ENCODE peak calls at places on chromosomes 2 and 18, in nine cellular contexts. O is GM23248, D is endothelial cell of umbilical vein, U is IMR-90, J is neural progenitor cell, Q is MM.1S, K is trophoblast cell, L is fibroblast of lung, E is neuronal stem cell. F is an unnamed sample.
A peak's percentile ranks its signal among the peaks of the same experiment; 100 is the strongest.

GRCh38 chr2:149483004-149483605 is 104.5 kb downstream of the MMADHC start:
- DNase-seq in O (peak; percentile 23), D (no peak), U (no peak), J (no peak), Q (no peak), K (no peak), L (peak; percentile 57), E (no peak), F (no peak)

GRCh38 chr2:105856576-105856975 is 111.9 kb downstream of the NCK2 start:
- DNase-seq in O (no peak), D (no peak), U (no peak), J (no peak), Q (no peak), K (peak; percentile 27), L (no peak), E (no peak), F (no peak)

GRCh38 chr2:152716805-152717241 is 438 bp downstream of the PRPF40A start:
- DNase-seq in O (peak; percentile 55), D (no peak), U (no peak), J (peak; percentile 72), Q (peak; percentile 28), K (peak; percentile 36), L (peak; percentile 33), E (no peak), F (no peak)

GRCh38 chr2:229714736-229715541 is 584 bp upstream of the DNER start:
- DNase-seq in O (peak; percentile 87), D (peak; percentile 50), U (peak; percentile 55), J (peak; percentile 89), Q (peak; percentile 58), K (peak; percentile 70), L (peak; percentile 72), E (peak; percentile 77), F (no peak)

GRCh38 chr18:46546111-46546640 is 110.8 kb downstream of the LOXHD1 start:
- DNase-seq in O (no peak), D (no peak), U (no peak), J (peak; percentile 11), Q (no peak), K (peak; percentile 18), L (peak; percentile 26), E (peak; percentile 29), F (no peak)

GRCh38 chr2:241286348-241287090 is 29.0 kb downstream of the HDLBP start:
- DNase-seq in O (no peak), D (no peak), U (no peak), J (no peak), Q (no peak), K (no peak), L (peak; percentile 46), E (no peak), F (no peak)

GRCh38 chr2:932320-933221 is 18.1 kb upstream of the SNTG2 start:
- DNase-seq in O (no peak), D (no peak), U (no peak), J (peak; percentile 65), Q (no peak), K (no peak), L (no peak), E (no peak), F (no peak)

GRCh38 chr18:78889250-78889649 is 90.4 kb upstream of the SALL3 start:
- DNase-seq in O (no peak), D (no peak), U (no peak), J (no peak), Q (no peak), K (no peak), L (no peak), E (no peak), F (no peak)

GRCh38 chr2:101744832-101745231 is 47.3 kb downstream of the MAP4K4 start:
- DNase-seq in O (no peak), D (no peak), U (no peak), J (no peak), Q (no peak), K (no peak), L (no peak), E (no peak), F (no peak)

GRCh38 chr2:239097428-239097696 is 249.5 kb downstream of the TWIST2 start:
- DNase-seq in O (no peak), D (no peak), U (no peak), J (no peak), Q (no peak), K (no peak), L (no peak), E (no peak), F (no peak)

DNA sequence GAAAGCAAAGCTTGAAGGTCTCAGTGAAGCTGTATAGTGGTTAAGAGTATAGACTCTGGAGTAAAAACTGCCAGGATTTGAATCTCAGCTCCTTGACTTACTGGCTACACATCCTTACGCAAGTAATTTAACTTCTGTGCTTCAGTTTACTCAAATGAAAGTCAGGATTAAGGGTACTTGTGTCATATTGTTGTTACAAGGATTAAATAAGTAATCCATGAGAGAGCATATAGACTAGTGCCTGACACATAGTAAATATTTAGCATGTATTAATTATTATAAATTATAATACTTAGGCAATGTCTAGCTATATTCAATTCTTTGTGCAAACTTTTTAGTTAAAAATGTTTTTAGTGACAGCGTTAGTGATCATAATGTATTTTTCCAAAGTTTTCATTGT is 96.1 kb downstream of the TMEM247 start:
- DNase-seq in O (no peak), D (no peak), U (no peak), J (no peak), Q (no peak), K (no peak), L (no peak), E (no peak), F (no peak)
- H3K9ac ChIP-seq in O (no peak overlapping the region), D (no peak overlapping the region), U (no peak overlapping the region), J (no peak overlapping the region), Q (peak overlapping the region; percentile 49), K (no peak overlapping the region), L (no peak overlapping the region), E (no peak overlapping the region), F (no peak overlapping the region)

DNA sequence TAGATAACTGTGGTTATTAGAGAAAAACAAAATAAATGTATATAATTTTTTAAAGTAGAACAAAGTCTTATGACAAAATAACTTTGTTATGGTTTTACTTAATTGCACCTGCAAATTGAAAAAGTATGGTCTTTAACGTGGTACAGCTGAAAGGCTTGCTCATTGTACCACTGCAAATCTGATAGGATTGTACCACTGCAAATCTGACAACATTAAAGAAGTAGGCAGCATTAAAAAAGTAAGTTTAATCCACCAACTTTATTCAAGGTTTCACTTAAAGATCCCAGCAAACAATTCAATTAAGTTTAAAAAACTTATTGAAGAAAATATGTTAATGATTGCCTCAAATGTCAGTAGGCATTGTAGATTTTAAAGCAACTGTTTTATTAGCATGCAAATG is 4.7 kb downstream of the SP5 start:
- DNase-seq in O (no peak), D (no peak), U (no peak), J (no peak), Q (no peak), K (no peak), L (no peak), E (no peak), F (no peak)
- H3K4me3 ChIP-seq in O (no peak overlapping the region), D (no peak overlapping the region), U (no peak overlapping the region), J (peak overlapping the region; percentile 56), Q (no peak overlapping the region), K (no peak overlapping the region), L (no peak overlapping the region), E (no peak overlapping the region), F (no peak overlapping the region)

DNA sequence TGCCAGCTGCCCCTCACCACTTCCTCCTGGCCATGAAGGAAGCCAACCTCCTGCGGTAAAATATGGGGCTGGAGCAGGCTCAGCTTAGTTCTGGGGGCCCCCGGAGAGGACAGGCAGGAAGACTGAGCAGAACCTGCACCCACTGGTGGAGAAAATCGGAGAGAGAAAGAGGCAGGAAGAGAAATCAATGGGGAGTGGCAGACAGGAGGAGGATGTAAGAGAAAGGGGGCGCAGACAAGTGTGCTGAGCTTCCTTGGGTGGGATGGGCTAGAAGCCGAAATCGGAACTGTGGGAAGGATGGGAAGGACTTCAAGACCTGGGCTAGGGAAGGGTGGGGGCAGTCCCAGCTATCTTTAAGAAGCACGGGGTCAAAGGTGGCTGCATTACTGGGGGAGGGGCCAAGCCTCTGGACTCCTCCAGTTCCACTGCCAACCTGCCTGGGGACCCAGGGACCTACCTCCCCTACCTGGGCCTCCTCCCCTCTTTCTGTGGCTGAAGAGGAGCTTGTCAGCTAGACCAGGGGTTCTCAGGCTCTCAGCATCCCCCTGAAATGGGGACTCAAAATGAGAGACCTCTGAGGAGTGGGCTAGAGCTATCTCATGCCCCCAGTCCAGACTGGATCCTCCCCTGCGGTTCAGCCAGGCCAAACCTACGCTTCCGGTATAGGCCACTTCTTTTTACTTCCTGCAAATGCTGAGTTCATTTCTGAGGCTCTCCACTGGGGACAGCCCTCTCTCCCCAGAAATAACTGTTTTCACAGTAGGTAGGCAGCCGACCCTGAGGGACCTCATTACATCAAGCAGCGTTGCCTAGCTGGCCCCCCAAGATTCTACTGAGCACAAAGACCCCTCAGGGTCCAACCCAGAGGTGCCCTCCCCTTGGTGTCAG is 33.6 kb upstream of the B3GNT7 start:
- DNase-seq in O (no peak), D (no peak), U (no peak), J (no peak), Q (no peak), K (no peak), L (no peak), E (no peak), F (no peak)
- H2AFZ ChIP-seq in O (no peak overlapping the region), D (no peak overlapping the region), U (no peak overlapping the region), J (no peak overlapping the region), Q (no peak overlapping the region), K (no peak overlapping the region), L (no peak overlapping the region), E (no peak overlapping the region), F (no peak overlapping the region)

GRCh38 chr18:54604211-54604610 is 13.2 kb downstream of the DYNAP start:
- DNase-seq in O (no peak), D (no peak), U (no peak), J (no peak), Q (no peak), K (peak; percentile 90), L (no peak), E (no peak), F (no peak)

GRCh38 chr18:54607213-54607934 is 16.3 kb downstream of the DYNAP start:
- DNase-seq in O (peak; percentile 19), D (peak; percentile 27), U (peak; percentile 1), J (no peak), Q (no peak), K (peak; percentile 93), L (peak; percentile 53), E (no peak), F (no peak)

GRCh38 chr18:54606835-54607212 is 15.8 kb downstream of the DYNAP start:
- DNase-seq in O (no peak), D (no peak), U (no peak), J (no peak), Q (no peak), K (peak; percentile 83), L (no peak), E (no peak), F (no peak)

GRCh38 chr18:54611819-54612218 is 20.8 kb downstream of the DYNAP start:
- DNase-seq in O (no peak), D (no peak), U (no peak), J (no peak), Q (no peak), K (no peak), L (no peak), E (no peak), F (no peak)

DNA sequence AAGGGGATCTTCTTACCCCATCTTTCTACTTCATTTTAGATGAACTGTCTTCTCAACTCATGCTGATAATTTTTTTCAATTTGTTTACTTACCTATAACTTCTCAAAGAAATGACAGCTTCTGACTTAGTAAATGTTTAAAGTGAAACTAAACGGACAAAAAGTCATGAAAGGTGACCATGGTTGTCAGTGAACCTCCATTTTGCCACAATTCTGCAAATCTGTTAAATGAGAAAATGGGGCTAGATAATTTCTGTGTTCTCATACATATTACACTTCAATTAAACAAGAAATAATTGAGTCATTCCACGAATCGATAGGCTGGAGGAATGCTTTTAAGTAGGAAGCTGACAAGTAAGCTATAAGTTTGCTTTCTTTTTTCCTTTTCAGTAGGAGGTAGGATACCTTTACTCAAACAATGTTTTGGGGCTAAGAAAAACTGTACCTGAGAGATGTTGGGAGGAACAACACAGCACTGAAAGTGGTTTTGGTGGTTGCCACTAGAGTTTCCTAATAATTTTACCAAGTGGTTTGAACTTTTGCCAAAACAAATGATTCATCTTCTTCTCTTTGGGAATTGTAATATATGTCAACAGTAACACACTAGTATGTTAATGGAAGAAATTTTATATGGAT is 17.1 kb downstream of the DYNAP start:
- DNase-seq in O (peak; percentile 19), D (peak; percentile 3), U (peak; percentile 1), J (no peak), Q (no peak), K (no peak), L (peak; percentile 51), E (no peak), F (no peak)
- H3K9ac ChIP-seq in O (no peak overlapping the region), D (peak overlapping the region; percentile 9), U (no peak overlapping the region), J (no peak overlapping the region), Q (no peak overlapping the region), K (no peak overlapping the region), L (no peak overlapping the region), E (no peak overlapping the region), F (peak overlapping the region; percentile 33)